ENCODE peak calls at places on chromosomes 6 and 20, in seven cellular contexts. L is PC-9, W is GM23248, Y is Panc1, I is ovary, H is IMR-90, J is hepatocyte. G is an unnamed sample. For H3K36me3, the result is how much of the 10 kb centered on the place peaks cover.

GRCh38 chr6:144284753-144285547 is at the start of gene UTRN:
- DNase-seq in H (peak), W (peak), J (peak), I (peak), Y (no peak), L (peak), G (peak)

GRCh38 chr6:155050311-155050710 is 55.2 kb downstream of the TIAM2 start:
- DNase-seq in L (no peak), I (no peak), Y (no peak), J (no peak), W (no peak), H (peak), G (no peak)

GRCh38 chr6:127177030-127177928 is 58.8 kb downstream of the RSPO3 start:
- DNase-seq in L (no peak), I (no peak), W (peak), H (peak), J (no peak), Y (no peak), G (no peak)

GRCh38 chr6:157657754-157658153 is 165.3 kb upstream of the SNX9 start:
- DNase-seq in H (no peak), I (no peak), L (no peak), W (no peak), J (no peak), Y (no peak), G (no peak)

GRCh38 chr20:36339646-36340592 is 33.8 kb downstream of the DLGAP4 start:
- DNase-seq in H (no peak), Y (no peak), W (no peak), I (no peak), L (no peak), J (no peak), G (no peak)

GRCh38 chr20:22227301-22227700 is 357.1 kb downstream of the FOXA2 start:
- DNase-seq in L (no peak), W (peak), Y (no peak), H (no peak), J (no peak), I (no peak), G (no peak)

GRCh38 chr20:20000223-20000968 is 16.8 kb upstream of the NAA20 start:
- DNase-seq in J (no peak), W (no peak), Y (no peak), H (no peak), L (no peak), I (no peak), G (no peak)

GRCh38 chr6:108118359-108118724 is 43.8 kb upstream of the OSTM1 start:
- DNase-seq in W (no peak), H (no peak), L (no peak), J (no peak), Y (no peak), I (no peak), G (no peak)

GRCh38 chr20:3452127-3452526 is 18.7 kb upstream of the ATRN start:
- DNase-seq in J (no peak), Y (no peak), I (no peak), W (no peak), H (no peak), L (no peak), G (no peak)

GRCh38 chr6:7201732-7202541 is 94.2 kb downstream of the RREB1 start:
- DNase-seq in H (no peak), I (no peak), J (no peak), W (no peak), Y (no peak), L (no peak), G (no peak)

GRCh38 chr6:151044465-151045441 is 179.3 kb downstream of the MTHFD1L start:
- DNase-seq in W (no peak), H (peak), J (peak), Y (peak), L (peak), I (peak), G (peak)

GRCh38 chr20:8094415-8094818 is 37.6 kb upstream of the PLCB1 start:
- DNase-seq in Y (no peak), I (peak), L (no peak), W (peak), H (peak), J (peak), G (no peak)

GRCh38 chr6:126252154-126252553 is 87.8 kb upstream of the CENPW start:
- DNase-seq in J (no peak), Y (no peak), H (no peak), W (no peak), I (no peak), L (no peak), G (no peak)

GRCh38 chr6:55040102-55040848 is 134.0 kb upstream of the HCRTR2 start:
- DNase-seq in W (peak), H (peak), Y (no peak), J (no peak), I (no peak), L (no peak), G (no peak)

GRCh38 chr6:64270083-64270482 is 634.5 kb downstream of the PHF3 start:
- DNase-seq in L (no peak), H (peak), W (peak), Y (no peak), J (no peak), I (no peak), G (no peak)

GRCh38 chr6:110878751-110879539 is 4.4 kb downstream of the AMD1 start:
- DNase-seq in W (peak), L (no peak), I (no peak), H (peak), Y (peak), J (peak), G (peak)

GRCh38 chr20:54657268-54657826 is 182.0 kb downstream of the DOK5 start:
- DNase-seq in W (no peak), H (no peak), J (no peak), I (no peak), L (no peak), Y (no peak), G (no peak)

GRCh38 chr6:36197739-36198221 is 1.2 kb downstream of the BRPF3 start:
- DNase-seq in H (no peak), J (no peak), L (no peak), W (peak), I (no peak), Y (no peak), G (no peak)

GRCh38 chr6:84193140-84193708 is 34.2 kb downstream of the CEP162 start:
- DNase-seq in I (no peak), H (peak), Y (peak), L (no peak), J (no peak), W (peak), G (peak)

GRCh38 chr6:141117869-141118268 is 1014.9 kb upstream of the GJE1 start:
- DNase-seq in J (no peak), Y (no peak), L (no peak), H (no peak), W (no peak), I (no peak), G (no peak)

GRCh38 chr20:535958-536357 is 7.6 kb downstream of the CSNK2A1 start:
- DNase-seq in I (no peak), W (no peak), H (no peak), J (peak), L (peak), Y (no peak), G (no peak)

GRCh38 chr6:23218751-23219150 is 649.4 kb downstream of the HDGFL1 start:
- DNase-seq in W (no peak), J (no peak), I (no peak), H (no peak), L (no peak), Y (no peak), G (no peak)

GRCh38 chr20:13648291-13648690 is 9.6 kb upstream of the TASP1 start:
- DNase-seq in Y (no peak), I (no peak), L (no peak), J (no peak), H (no peak), W (no peak), G (no peak)

GRCh38 chr6:31559958-31560696 is 12.0 kb upstream of the LTA start:
- DNase-seq in L (peak), Y (no peak), H (peak), W (peak), I (no peak), J (peak), G (peak)

GRCh38 chr6:70813885-70814284 is 143.0 kb downstream of the B3GAT2 start:
- DNase-seq in H (no peak), I (no peak), J (no peak), Y (no peak), L (no peak), W (no peak), G (no peak)

DNA sequence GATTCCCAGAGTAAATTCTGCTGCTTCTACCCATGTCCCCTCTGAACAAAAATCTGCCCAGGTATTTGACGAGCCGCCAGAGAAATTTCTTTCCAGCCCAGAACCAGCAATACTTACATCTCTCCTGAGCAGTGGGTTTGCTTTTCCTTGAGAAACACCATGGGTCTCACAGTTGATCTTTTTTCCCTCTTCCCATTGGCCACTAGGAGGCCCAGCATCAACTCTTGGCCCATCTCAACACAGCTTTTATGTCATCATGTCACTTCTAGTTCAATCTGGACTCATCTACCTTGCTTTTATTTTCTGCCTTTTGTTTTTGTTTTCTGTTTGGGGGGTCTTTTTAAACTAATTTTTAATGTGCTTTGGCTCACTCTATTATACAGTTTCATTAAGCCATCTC is 18.8 kb downstream of the MAFB start:
- DNase-seq in Y (no peak), J (no peak), H (no peak), W (no peak), L (no peak), I (no peak), G (no peak)
- H3K36me3 ChIP-seq in Y (under half), J (under half), H (under half), W (under half), L (under half), I (under half), G (under half)

GRCh38 chr6:3835055-3835731 is 14.0 kb upstream of the FAM50B start:
- DNase-seq in J (peak), Y (no peak), H (no peak), L (no peak), W (peak), I (no peak), G (no peak)

GRCh38 chr6:3829285-3829684 is 19.9 kb upstream of the FAM50B start:
- DNase-seq in J (no peak), W (no peak), I (no peak), H (no peak), Y (no peak), L (no peak), G (no peak)

GRCh38 chr6:3831741-3832530 is 17.2 kb upstream of the FAM50B start:
- DNase-seq in L (no peak), I (no peak), Y (no peak), H (no peak), J (no peak), W (peak), G (no peak)

GRCh38 chr6:3825851-3826581 is 23.2 kb upstream of the FAM50B start:
- DNase-seq in J (peak), H (peak), W (peak), L (peak), I (peak), Y (no peak), G (peak)

GRCh38 chr6:3830806-3831205 is 18.4 kb upstream of the FAM50B start:
- DNase-seq in Y (no peak), J (no peak), L (no peak), I (no peak), H (no peak), W (no peak), G (no peak)
- H3K27ac ChIP-seq in Y (no peak), J (no peak), L (no peak), I (no peak), H (no peak), W (no peak), G (no peak)

DNA sequence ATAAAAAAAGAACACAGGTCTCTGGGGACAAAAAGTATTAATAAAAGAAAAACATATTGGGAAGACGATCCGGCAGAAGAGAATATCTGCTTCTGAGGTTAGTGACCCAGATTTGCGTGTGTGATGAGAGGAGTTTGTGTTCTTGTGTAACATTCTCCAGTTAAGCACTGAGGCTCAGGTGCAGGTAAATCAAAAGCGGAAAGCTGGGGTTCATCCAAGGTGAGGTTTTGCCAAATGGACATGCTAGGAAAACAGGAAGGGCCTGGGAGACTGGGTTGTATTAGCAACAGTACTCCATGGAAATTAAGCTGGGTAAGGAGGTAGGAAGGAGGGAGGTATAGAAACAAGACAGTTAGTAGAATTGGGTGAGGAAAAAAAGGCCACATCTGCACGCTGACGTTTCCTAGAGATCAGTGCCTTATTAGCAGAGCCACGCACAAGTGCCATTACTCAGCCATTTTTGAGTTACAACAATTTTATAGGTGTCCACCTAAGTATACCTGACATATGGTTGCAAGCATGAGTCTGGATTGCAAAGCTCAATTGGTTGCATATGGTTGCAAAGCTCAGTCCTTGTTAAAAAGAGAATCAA is 139.6 kb downstream of the ZMYND8 start:
- DNase-seq in J (no peak), L (no peak), W (no peak), Y (no peak), H (no peak), I (no peak), G (no peak)
- H3K36me3 ChIP-seq in J (under half), L (half or more), W (under half), Y (under half), H (half or more), I (under half), G (half or more)

GRCh38 chr6:167856474-167856873 is 29.8 kb downstream of the AFDN start:
- DNase-seq in J (no peak), L (no peak), H (no peak), Y (no peak), W (no peak), I (no peak), G (no peak)
- H3K27ac ChIP-seq in J (peak), L (no peak), H (no peak), Y (peak), W (peak), I (no peak), G (peak)

G was measured in SJSA1.